ENCODE peak calls at places on chromosomes 7 and 10, in eight cellular contexts. M, B, E, K, D, J, A and U are unnamed samples. For H3K36me3, the result is how much of the 10 kb centered on the place peaks cover.

GRCh38 chr10:46549171-46550075 is 7.0 kb downstream of the GPRIN2 start:
- DNase-seq in K (peak), A (no peak), E (peak), B (peak), D (no peak), M (peak), J (peak), U (no peak)

GRCh38 chr7:66426996-66427395 is 201.7 kb upstream of the KCTD7 start:
- DNase-seq in B (no peak), J (no peak), M (no peak), D (no peak), K (no peak), A (no peak), E (no peak), U (no peak)

GRCh38 chr7:117248810-117249209 is 74.0 kb downstream of the WNT2 start:
- DNase-seq in E (no peak), K (no peak), M (no peak), B (no peak), D (peak), A (peak), J (no peak), U (no peak)

GRCh38 chr7:52355059-52355458 is 680.4 kb upstream of the POM121L12 start:
- DNase-seq in B (no peak), D (peak), A (no peak), M (no peak), K (no peak), J (no peak), E (no peak), U (no peak)

GRCh38 chr7:92612501-92612900 is 22.3 kb upstream of the FAM133B start:
- DNase-seq in A (peak), M (no peak), J (no peak), E (no peak), B (no peak), D (no peak), K (no peak), U (no peak)

GRCh38 chr10:4383683-4384082 is 442.3 kb upstream of the AKR1E2 start:
- DNase-seq in K (no peak), B (no peak), D (no peak), J (no peak), A (peak), M (no peak), E (no peak), U (peak)

GRCh38 chr10:33697016-33697415 is 362.5 kb upstream of the NRP1 start:
- DNase-seq in J (no peak), A (peak), B (no peak), K (no peak), E (no peak), D (no peak), M (no peak), U (no peak)

GRCh38 chr7:151570366-151570915 is 50.7 kb upstream of the RHEB start:
- DNase-seq in A (peak), K (no peak), D (no peak), B (no peak), M (no peak), J (no peak), E (no peak), U (no peak)

GRCh38 chr7:91632948-91633519 is 247.5 kb downstream of the MTERF1 start:
- DNase-seq in K (no peak), M (no peak), J (no peak), D (no peak), E (no peak), A (no peak), B (no peak), U (no peak)

GRCh38 chr7:80922254-80923049 is 3.6 kb upstream of the SEMA3C start:
- DNase-seq in A (no peak), E (no peak), M (no peak), K (no peak), B (no peak), J (no peak), D (peak), U (no peak)

GRCh38 chr7:80924090-80924489 is 5.2 kb upstream of the SEMA3C start:
- DNase-seq in B (no peak), D (no peak), K (no peak), M (no peak), A (no peak), E (no peak), J (no peak), U (no peak)

GRCh38 chr7:80921130-80921529 is 2.3 kb upstream of the SEMA3C start:
- DNase-seq in A (no peak), K (no peak), J (no peak), M (no peak), D (no peak), E (no peak), B (no peak), U (no peak)

GRCh38 chr7:80918909-80919721 is at the start of gene SEMA3C:
- DNase-seq in K (peak), D (peak), M (peak), J (peak), E (peak), B (peak), A (peak), U (peak)

GRCh38 chr7:80923211-80923612 is 4.4 kb upstream of the SEMA3C start:
- DNase-seq in E (no peak), D (no peak), J (no peak), M (no peak), K (no peak), B (no peak), A (no peak), U (peak)
- H3K27ac ChIP-seq in E (no peak), D (no peak), J (no peak), M (no peak), K (no peak), B (no peak), A (no peak), U (no peak)

DNA sequence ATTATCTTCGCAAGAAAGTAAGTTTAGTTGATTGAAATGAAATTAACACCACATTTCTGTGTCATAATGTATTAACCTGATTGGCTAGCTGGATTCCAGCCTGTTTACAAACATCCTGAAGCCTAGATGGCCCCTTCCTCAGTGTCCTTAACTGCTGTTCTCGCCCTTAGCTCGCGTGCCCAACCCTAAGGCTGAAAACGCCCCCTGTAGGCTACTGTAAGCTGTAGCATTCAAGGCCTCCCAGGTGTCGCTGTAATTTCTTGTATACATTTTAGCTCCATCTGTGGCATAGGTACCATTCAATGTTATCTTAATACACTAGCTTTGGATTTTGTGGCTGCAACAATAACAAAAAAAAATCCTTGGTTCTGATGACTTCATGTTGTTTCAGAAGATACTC is 191.6 kb downstream of the MGMT start:
- DNase-seq in K (no peak), D (no peak), B (no peak), E (no peak), M (no peak), A (no peak), J (no peak), U (peak)
- TF ChIP-seq CTCF in K (peak), D (peak), B (no peak), E (peak), M (no peak), A (peak), J (peak), U (peak)

DNA sequence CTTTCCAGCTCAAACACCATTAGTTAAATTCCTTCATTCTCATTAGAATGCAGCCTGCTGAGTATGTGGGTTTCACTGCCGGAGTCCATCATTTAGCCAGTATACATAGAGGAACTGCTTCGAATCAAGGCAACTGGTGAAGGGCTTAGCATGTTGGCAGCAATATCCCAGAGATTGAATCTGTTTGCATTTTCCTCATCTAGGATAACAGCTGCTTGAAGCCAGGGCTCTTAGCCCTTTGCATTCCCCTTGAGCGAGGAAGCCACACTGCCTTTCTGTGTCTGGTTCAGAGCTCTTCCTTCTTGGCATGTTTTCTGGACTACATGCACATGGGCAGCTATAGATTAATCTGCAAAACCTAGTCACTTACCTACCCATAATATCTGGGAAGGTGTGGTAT is 14.6 kb downstream of the NODAL start:
- DNase-seq in D (no peak), K (no peak), A (no peak), J (no peak), E (no peak), B (no peak), M (no peak), U (no peak)
- H3K36me3 ChIP-seq in D (under half), K (half or more), A (under half), J (half or more), E (under half), B (under half), M (half or more), U (half or more)

DNA sequence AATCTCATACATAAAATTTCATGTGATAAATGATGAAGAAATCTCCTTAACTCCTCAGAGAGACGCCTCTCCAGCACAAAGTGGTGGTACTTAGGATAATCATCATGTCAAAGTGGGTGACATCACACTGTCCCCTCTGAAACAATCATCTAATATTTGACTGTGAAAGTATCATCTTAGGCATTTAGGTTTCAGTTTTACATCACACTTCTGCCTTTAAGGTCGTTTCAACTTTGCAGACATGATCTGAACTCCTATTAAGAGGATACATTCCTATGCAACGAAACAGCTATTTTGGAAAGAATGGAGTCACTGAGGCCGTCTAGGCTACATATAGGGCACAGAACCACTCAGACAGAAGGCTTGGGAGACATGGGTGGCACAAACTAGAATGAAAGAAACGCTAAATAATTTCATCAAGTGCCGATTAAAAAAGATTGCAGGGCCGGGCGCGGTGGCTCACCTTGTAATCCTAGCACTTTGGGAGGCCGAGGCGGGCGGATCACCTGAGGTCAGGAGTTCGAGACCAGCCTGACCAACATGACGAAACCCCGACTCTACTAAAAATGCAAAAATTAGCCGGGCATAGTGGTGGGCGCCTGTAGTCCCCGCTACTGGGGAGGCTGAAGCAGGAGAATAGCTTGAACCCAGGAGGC is 2.0 kb downstream of the VOPP1 start:
- DNase-seq in M (no peak), K (no peak), J (no peak), E (no peak), D (no peak), A (no peak), B (no peak), U (no peak)
- H3K27ac ChIP-seq in M (peak), K (peak), J (peak), E (peak), D (no peak), A (peak), B (peak), U (no peak)

DNA sequence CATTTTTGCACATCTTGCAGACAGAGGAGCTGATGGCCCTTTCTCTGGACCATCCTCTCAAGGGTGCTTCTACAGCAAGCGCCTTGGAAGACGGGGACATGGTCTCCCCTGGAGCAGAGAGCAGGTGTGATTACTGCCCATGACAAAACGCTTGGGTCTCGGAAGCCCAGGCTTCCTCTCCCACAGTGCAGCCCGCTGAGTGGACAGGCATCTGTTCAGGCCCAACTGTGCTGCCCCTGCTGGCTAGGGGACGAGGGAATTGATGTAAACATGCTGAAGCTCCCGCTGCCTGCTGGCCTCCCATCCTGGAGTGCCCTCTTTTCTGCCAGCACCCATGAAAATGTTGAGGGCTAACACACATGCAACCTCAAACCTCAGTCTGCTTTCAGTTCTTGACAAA is 14.3 kb downstream of the IL15RA start:
- DNase-seq in A (no peak), K (no peak), B (peak), M (no peak), E (no peak), D (no peak), J (no peak), U (no peak)
- TF ChIP-seq CTCF in A (no peak), K (no peak), B (no peak), M (no peak), E (no peak), D (no peak), J (no peak), U (no peak)

GRCh38 chr7:1341995-1342645 is 109.4 kb downstream of the UNCX start:
- DNase-seq in D (no peak), K (no peak), B (no peak), A (no peak), M (no peak), J (no peak), E (peak), U (no peak)
- H3K36me3 ChIP-seq in D (under half), K (under half), B (under half), A (under half), M (under half), J (under half), E (under half), U (under half)

DNA sequence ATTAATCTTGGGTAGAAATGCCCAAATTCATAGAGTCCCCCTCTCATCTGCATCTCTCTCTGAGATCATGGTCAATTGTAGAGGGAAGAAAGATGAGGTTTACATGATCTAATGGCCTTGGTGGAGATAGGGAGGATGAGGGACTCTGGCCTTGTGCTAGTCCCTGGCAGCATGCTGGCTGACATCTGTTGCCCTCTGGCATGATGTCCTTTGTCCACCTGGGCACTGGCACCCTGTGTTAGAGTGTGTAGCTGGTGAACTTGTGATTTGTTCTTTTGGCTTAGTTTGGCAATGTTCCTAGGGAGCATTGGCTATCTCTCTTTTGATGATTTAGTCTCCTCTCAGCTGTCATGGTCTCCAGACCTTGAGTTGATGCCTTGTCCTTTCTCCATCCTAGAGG is 103.2 kb downstream of the DYNC1I1 start:
- DNase-seq in K (no peak), D (no peak), E (no peak), A (no peak), B (no peak), M (no peak), J (no peak), U (no peak)
- H3K27ac ChIP-seq in K (no peak), D (no peak), E (no peak), A (no peak), B (no peak), M (no peak), J (no peak), U (no peak)